ENCODE peak calls at places on chromosomes 5 and 9, in ten cellular contexts. D, V, X, P, K, U, C, W, M and A are unnamed samples.

GRCh38 chr9:120735415-120736126 is 21.3 kb upstream of the MEGF9 start:
- DNase-seq in D (no peak), V (no peak), X (no peak), P (no peak), K (peak; percentile 87), U (no peak), C (no peak), W (no peak), M (no peak), A (no peak)

GRCh38 chr5:135364416-135365262 is 34.4 kb downstream of the MACROH2A1 start:
- DNase-seq in D (no peak), V (no peak), X (no peak), P (no peak), K (no peak), U (no peak), C (no peak), W (peak; percentile 80), M (no peak), A (no peak)

GRCh38 chr5:138011991-138012390 is 20.9 kb downstream of the FAM13B start:
- DNase-seq in D (no peak), V (no peak), X (no peak), P (no peak), K (no peak), U (peak; percentile 84), C (no peak), W (no peak), M (no peak), A (no peak)

GRCh38 chr9:99582768-99583167 is 238.9 kb upstream of the NR4A3 start:
- DNase-seq in D (no peak), V (no peak), X (no peak), P (no peak), K (no peak), U (no peak), C (no peak), W (no peak), M (no peak), A (no peak)

GRCh38 chr5:10333154-10334006 is 20.1 kb upstream of the MARCHF6 start:
- DNase-seq in D (no peak), V (peak; percentile 35), X (no peak), P (peak; percentile 6), K (peak; percentile 90), U (no peak), C (peak; percentile 48), W (no peak), M (no peak), A (no peak)

GRCh38 chr5:5318426-5319205 is 103.9 kb upstream of the ICE1 start:
- DNase-seq in D (no peak), V (no peak), X (no peak), P (no peak), K (no peak), U (no peak), C (no peak), W (no peak), M (no peak), A (no peak)

GRCh38 chr5:109907751-109908150 is 218.0 kb downstream of the MAN2A1 start:
- DNase-seq in D (no peak), V (no peak), X (no peak), P (no peak), K (no peak), U (peak; percentile 69), C (no peak), W (no peak), M (no peak), A (no peak)

GRCh38 chr5:149761461-149761860 is 31.4 kb downstream of the PPARGC1B start:
- DNase-seq in D (no peak), V (no peak), X (no peak), P (no peak), K (no peak), U (no peak), C (no peak), W (no peak), M (no peak), A (no peak)

GRCh38 chr5:69414885-69415583 is at the start of gene MARVELD2:
- DNase-seq in D (peak; percentile 26), V (peak; percentile 24), X (peak; percentile 16), P (peak; percentile 37), K (peak; percentile 96), U (peak; percentile 93), C (peak; percentile 85), W (peak; percentile 96), M (peak; percentile 33), A (peak; percentile 4)

GRCh38 chr5:10030219-10030831 is 219.4 kb downstream of the ATPSCKMT start:
- DNase-seq in D (no peak), V (no peak), X (no peak), P (no peak), K (no peak), U (peak; percentile 30), C (no peak), W (no peak), M (no peak), A (no peak)

GRCh38 chr9:132894857-132895846 is 16.5 kb downstream of the SPACA9 start:
- DNase-seq in D (no peak), V (no peak), X (no peak), P (no peak), K (no peak), U (no peak), C (no peak), W (no peak), M (no peak), A (no peak)

GRCh38 chr9:132896264-132896663 is 17.6 kb downstream of the SPACA9 start:
- DNase-seq in D (no peak), V (no peak), X (no peak), P (no peak), K (no peak), U (no peak), C (no peak), W (no peak), M (no peak), A (no peak)

GRCh38 chr9:132896906-132897305 is 18.2 kb downstream of the SPACA9 start:
- DNase-seq in D (no peak), V (peak; percentile 73), X (no peak), P (no peak), K (no peak), U (no peak), C (no peak), W (no peak), M (no peak), A (no peak)

GRCh38 chr9:132892383-132892782 is 13.7 kb downstream of the SPACA9 start:
- DNase-seq in D (no peak), V (no peak), X (no peak), P (no peak), K (no peak), U (no peak), C (no peak), W (no peak), M (no peak), A (no peak)

DNA sequence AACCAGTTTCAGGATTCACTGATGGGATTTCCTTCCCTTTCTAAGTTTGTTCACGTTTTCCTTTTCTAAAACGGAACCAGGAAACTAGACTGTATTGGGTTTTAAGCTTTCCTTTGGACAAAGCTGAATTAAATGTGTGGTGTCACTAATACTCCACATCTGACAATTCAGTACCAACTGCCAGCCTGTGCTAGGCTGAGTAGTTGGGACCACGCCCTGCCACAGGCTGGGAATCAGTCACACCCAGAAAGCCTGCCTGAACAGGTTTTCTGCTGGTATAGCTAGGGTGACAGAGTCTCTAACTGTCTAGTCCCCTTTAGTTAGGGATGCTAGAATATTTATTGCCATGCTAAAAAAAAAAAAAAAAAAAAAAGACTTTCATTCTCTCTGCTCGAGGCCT is 15.6 kb downstream of the SPACA9 start:
- DNase-seq in D (no peak), V (no peak), X (no peak), P (no peak), K (no peak), U (peak; percentile 59), C (no peak), W (peak; percentile 57), M (no peak), A (no peak)
- H3K9me3 ChIP-seq in D (no peaks in the 10 kb centered on the region), V (no peaks in the 10 kb centered on the region), X (no peaks in the 10 kb centered on the region), P (no peaks in the 10 kb centered on the region), K (no peaks in the 10 kb centered on the region), U (no peaks in the 10 kb centered on the region), C (no peaks in the 10 kb centered on the region), W (no peaks in the 10 kb centered on the region), M (no peaks in the 10 kb centered on the region), A (no peaks in the 10 kb centered on the region)

GRCh38 chr5:141241496-141241895 is 3.7 kb upstream of the PCDHB15 start:
- DNase-seq in D (no peak), V (no peak), X (no peak), P (no peak), K (peak; percentile 72), U (no peak), C (no peak), W (no peak), M (no peak), A (no peak)
- H3K9me3 ChIP-seq in D (peaks cover 85% of the 10 kb centered on the region), V (peaks cover 10% of the 10 kb centered on the region), X (peaks cover 20% of the 10 kb centered on the region), P (peaks cover 8% of the 10 kb centered on the region), K (peaks cover 97% of the 10 kb centered on the region), U (peaks cover 35% of the 10 kb centered on the region), C (peaks cover 44% of the 10 kb centered on the region), W (peaks cover 9% of the 10 kb centered on the region), M (peaks cover 30% of the 10 kb centered on the region), A (peaks cover 15% of the 10 kb centered on the region)

DNA sequence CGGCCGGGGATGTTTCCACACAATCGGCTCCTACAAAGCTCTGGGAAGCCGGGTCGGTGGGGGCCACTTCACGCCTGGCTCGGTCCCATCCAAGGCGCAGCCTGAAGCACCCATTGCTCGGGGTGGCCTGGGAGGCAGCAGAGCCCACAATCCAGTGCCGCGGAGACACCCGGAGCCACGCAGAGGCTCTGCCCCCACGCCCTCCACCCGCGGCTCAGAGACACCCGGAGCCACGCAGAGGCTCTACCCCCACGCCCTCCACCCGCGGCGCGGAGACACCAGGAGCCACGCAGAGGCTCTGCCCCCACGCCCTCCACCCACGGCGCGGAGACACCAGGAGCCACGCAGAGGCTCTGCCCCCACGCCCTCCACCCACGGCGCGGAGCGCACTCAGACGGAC is 31.9 kb downstream of the SLC12A7 start:
- DNase-seq in D (no peak), V (no peak), X (no peak), P (no peak), K (no peak), U (no peak), C (no peak), W (no peak), M (no peak), A (no peak)
- H3K9me3 ChIP-seq in D (no peaks in the 10 kb centered on the region), V (no peaks in the 10 kb centered on the region), X (no peaks in the 10 kb centered on the region), P (no peaks in the 10 kb centered on the region), K (no peaks in the 10 kb centered on the region), U (no peaks in the 10 kb centered on the region), C (no peaks in the 10 kb centered on the region), W (no peaks in the 10 kb centered on the region), M (no peaks in the 10 kb centered on the region), A (no peaks in the 10 kb centered on the region)

GRCh38 chr5:141431286-141431685 is 979 bp downstream of the PCDHGA12 start:
- DNase-seq in D (no peak), V (no peak), X (no peak), P (no peak), K (no peak), U (no peak), C (no peak), W (no peak), M (no peak), A (no peak)

GRCh38 chr5:141437208-141437607 is 6.9 kb downstream of the PCDHGA12 start:
- DNase-seq in D (no peak), V (no peak), X (no peak), P (no peak), K (no peak), U (no peak), C (no peak), W (no peak), M (no peak), A (no peak)

GRCh38 chr5:141430332-141431113 is at the start of gene PCDHGA12:
- DNase-seq in D (no peak), V (no peak), X (no peak), P (no peak), K (no peak), U (peak; percentile 82), C (peak; percentile 21), W (no peak), M (no peak), A (no peak)

GRCh38 chr5:141439411-141440141 is 9.3 kb downstream of the PCDHGA12 start:
- DNase-seq in D (no peak), V (no peak), X (no peak), P (no peak), K (no peak), U (no peak), C (no peak), W (no peak), M (no peak), A (no peak)

GRCh38 chr5:141434006-141434405 is 3.7 kb downstream of the PCDHGA12 start:
- DNase-seq in D (no peak), V (no peak), X (no peak), P (no peak), K (no peak), U (no peak), C (no peak), W (no peak), M (no peak), A (no peak)
- H3K9me3 ChIP-seq in D (peaks cover 23% of the 10 kb centered on the region), V (no peaks in the 10 kb centered on the region), X (peaks cover 9% of the 10 kb centered on the region), P (peaks cover 16% of the 10 kb centered on the region), K (peaks cover 77% of the 10 kb centered on the region), U (peaks cover 19% of the 10 kb centered on the region), C (peaks cover 36% of the 10 kb centered on the region), W (no peaks in the 10 kb centered on the region), M (peaks cover 11% of the 10 kb centered on the region), A (peaks cover 5% of the 10 kb centered on the region)